ENCODE peak calls at places on chromosomes 2 and 18, in eight cellular contexts. Y is AG04449; D is esophagus muscularis mucosa; E is non-pigmented ciliary epithelial cell; R is left ventricle myocardium inferior; A is bronchial epithelial cell; C is CD4-positive, alpha-beta T cell; J is thoracic aorta. M is an unnamed sample.

GRCh38 chr2:74834806-74835755 is 1.2 kb downstream of the HK2 start:
- DNase-seq in J (no peak), R (peak; percentile 27), E (no peak), C (no peak), D (no peak), A (peak; percentile 27), Y (no peak), M (peak; percentile 14)

GRCh38 chr18:37247499-37248161 is 318.0 kb downstream of the CELF4 start:
- DNase-seq in J (no peak), A (no peak), R (no peak), Y (no peak), C (no peak), D (no peak), E (no peak), M (no peak)

GRCh38 chr2:166106431-166107015 is 21.3 kb downstream of the SCN1A start:
- DNase-seq in D (no peak), C (no peak), E (no peak), J (no peak), Y (no peak), R (no peak), A (peak; percentile 36), M (no peak)

GRCh38 chr2:178227187-178227586 is 32.9 kb downstream of the OSBPL6 start:
- DNase-seq in R (no peak), J (no peak), D (no peak), Y (no peak), E (no peak), A (peak; percentile 74), C (no peak), M (no peak)

GRCh38 chr2:160464996-160465395 is 28.6 kb downstream of the RBMS1 start:
- DNase-seq in Y (no peak), D (no peak), C (no peak), E (no peak), J (no peak), R (no peak), A (peak; percentile 72), M (no peak)

GRCh38 chr2:206800501-206801416 is 35.4 kb downstream of the FASTKD2 start:
- DNase-seq in A (peak; percentile 66), C (peak; percentile 13), R (peak; percentile 31), J (peak; percentile 19), D (no peak), E (peak; percentile 44), Y (peak; percentile 38), M (no peak)

GRCh38 chr18:26516964-26517363 is 31.4 kb downstream of the KCTD1 start:
- DNase-seq in E (no peak), R (no peak), J (no peak), D (peak; percentile 62), A (no peak), C (no peak), Y (no peak), M (no peak)

GRCh38 chr18:66603941-66604627 is at the start of gene CDH19:
- DNase-seq in A (no peak), C (no peak), Y (no peak), E (no peak), D (no peak), R (no peak), J (no peak), M (no peak)

GRCh38 chr2:168642873-168643272 is 159.6 kb upstream of the NOSTRIN start:
- DNase-seq in R (no peak), J (no peak), A (no peak), Y (no peak), C (no peak), E (no peak), D (no peak), M (no peak)

GRCh38 chr18:33560686-33561370 is 17.2 kb upstream of the ASXL3 start:
- DNase-seq in D (no peak), C (no peak), E (peak; percentile 44), R (no peak), J (no peak), A (peak; percentile 82), Y (no peak), M (no peak)

GRCh38 chr2:119409506-119409905 is 22.1 kb upstream of the TMEM37 start:
- DNase-seq in R (no peak), A (no peak), J (no peak), Y (no peak), E (no peak), C (no peak), D (no peak), M (no peak)

GRCh38 chr2:219987830-219988229 is 360.4 kb downstream of the SLC4A3 start:
- DNase-seq in E (peak; percentile 82), Y (no peak), J (no peak), R (no peak), D (no peak), C (no peak), A (peak; percentile 99), M (no peak)

GRCh38 chr2:179049546-179050311 is at the start of gene CCDC141:
- DNase-seq in R (no peak), J (no peak), E (no peak), C (no peak), Y (no peak), D (no peak), A (no peak), M (no peak)

GRCh38 chr2:27814772-27815171 is 43.3 kb downstream of the MRPL33 start:
- DNase-seq in A (no peak), Y (no peak), D (no peak), C (no peak), J (no peak), E (no peak), R (no peak), M (no peak)

GRCh38 chr2:184598313-184599053 is at the start of gene ZNF804A:
- DNase-seq in C (no peak), Y (no peak), E (no peak), A (no peak), D (no peak), J (no peak), R (peak; percentile 47), M (no peak)

GRCh38 chr2:106851055-106851454 is 34.9 kb downstream of the ST6GAL2 start:
- DNase-seq in R (no peak), J (no peak), A (no peak), C (no peak), Y (no peak), E (no peak), D (no peak), M (no peak)

GRCh38 chr2:157261199-157261782 is 3.8 kb downstream of the GALNT5 start:
- DNase-seq in C (no peak), E (no peak), R (no peak), Y (no peak), D (no peak), A (peak; percentile 95), J (no peak), M (no peak)

GRCh38 chr2:27152102-27152795 is 3.4 kb downstream of the TCF23 start:
- DNase-seq in A (no peak), Y (no peak), C (no peak), E (no peak), J (no peak), R (no peak), D (no peak), M (no peak)

GRCh38 chr2:94982661-94983060 is 42.8 kb upstream of the MAL start:
- DNase-seq in R (no peak), C (no peak), A (peak; percentile 33), E (no peak), D (peak; percentile 79), J (no peak), Y (peak; percentile 10), M (no peak)

GRCh38 chr2:179860255-179861026 is 971 bp downstream of the ZNF385B start:
- DNase-seq in C (no peak), A (no peak), E (no peak), Y (no peak), R (no peak), J (no peak), D (no peak), M (no peak)

GRCh38 chr2:28445448-28446258 is 50.2 kb upstream of the PLB1 start:
- DNase-seq in C (no peak), A (peak; percentile 97), E (peak; percentile 89), D (no peak), J (no peak), R (no peak), Y (peak; percentile 94), M (no peak)

GRCh38 chr2:150426724-150427123 is 60.7 kb downstream of the RND3 start:
- DNase-seq in C (no peak), A (no peak), J (no peak), R (no peak), D (no peak), E (no peak), Y (no peak), M (no peak)

GRCh38 chr2:224909885-224910517 is 132.3 kb downstream of the DOCK10 start:
- DNase-seq in Y (peak; percentile 68), D (no peak), J (no peak), C (no peak), A (peak; percentile 85), E (peak; percentile 53), R (peak; percentile 51), M (no peak)

M was measured in effector memory CD8-positive, alpha-beta T cell.